ENCODE peak calls at places on chromosomes 4 and X, in five cellular contexts. Y is Caco-2; X is IMR-90; Z is activated CD4-positive, alpha-beta T cell treated with anti-CD3 and anti-CD28 coated beads for 36 hours; J is HAP-1. B is an unnamed sample.

GRCh38 chrX:107742754-107743191 is 32.8 kb downstream of the TSC22D3 start:
- DNase-seq in Z (no peak), X (no peak), Y (no peak), J (no peak), B (no peak)

GRCh38 chr4:25560605-25561004 is 95.0 kb upstream of the SLC34A2 start:
- DNase-seq in X (no peak), Z (no peak), Y (no peak), J (no peak), B (no peak)

GRCh38 chr4:82797591-82798081 is 960 bp downstream of the SCD5 start:
- DNase-seq in Z (peak; percentile 38), J (no peak), X (peak; percentile 34), Y (no peak), B (no peak)

GRCh38 chrX:10158279-10158939 is 1.6 kb downstream of the CLCN4 start:
- DNase-seq in Z (peak; percentile 35), Y (no peak), J (no peak), X (no peak), B (no peak)

GRCh38 chr4:105714071-105714521 is 5.5 kb downstream of the GSTCD start:
- DNase-seq in J (no peak), Y (no peak), Z (no peak), X (no peak), B (no peak)

GRCh38 chr4:87193958-87194675 is 26.3 kb downstream of the KLHL8 start:
- DNase-seq in Z (no peak), Y (no peak), J (no peak), X (no peak), B (no peak)

GRCh38 chrX:125681507-125681906 is 361.8 kb downstream of the TEX13C start:
- DNase-seq in X (no peak), J (no peak), Z (no peak), Y (no peak), B (no peak)

GRCh38 chrX:26915064-26915463 is 548.1 kb downstream of the PPP4R3C start:
- DNase-seq in Y (no peak), J (no peak), X (no peak), Z (no peak), B (no peak)

GRCh38 chr4:154425514-154425913 is 66.1 kb downstream of the DCHS2 start:
- DNase-seq in Y (no peak), J (no peak), X (no peak), Z (no peak), B (no peak)

GRCh38 chrX:123698979-123699378 is 33.9 kb downstream of the THOC2 start:
- DNase-seq in X (peak; percentile 1), J (no peak), Z (no peak), Y (no peak), B (no peak)

GRCh38 chr4:23930750-23931488 is 41.1 kb upstream of the PPARGC1A start:
- DNase-seq in X (no peak), Y (no peak), Z (no peak), J (no peak), B (no peak)

GRCh38 chr4:39526810-39527295 is 386 bp downstream of the UGDH start:
- DNase-seq in Z (peak; percentile 61), J (no peak), Y (no peak), X (no peak), B (no peak)

GRCh38 chr4:135192746-135193535 is 991.4 kb upstream of the PABPC4L start:
- DNase-seq in J (no peak), Z (no peak), Y (no peak), X (peak; percentile 7), B (no peak)

GRCh38 chr4:74431113-74431826 is 13.7 kb upstream of the AREG start:
- DNase-seq in Z (no peak), X (no peak), Y (no peak), J (no peak), B (no peak)

GRCh38 chr4:39539026-39539690 is 11.9 kb upstream of the UGDH start:
- DNase-seq in X (peak; percentile 50), Z (no peak), Y (no peak), J (no peak), B (no peak)

GRCh38 chrX:109487640-109488039 is 5.8 kb upstream of the GUCY2F start:
- DNase-seq in J (no peak), Z (no peak), X (no peak), Y (no peak), B (no peak)

GRCh38 chr4:174402470-174403176 is 118.9 kb downstream of the CEP44 start:
- DNase-seq in X (no peak), Z (no peak), Y (no peak), J (no peak), B (no peak)

GRCh38 chrX:23398570-23398969 is 63.9 kb downstream of the PTCHD1 start:
- DNase-seq in X (no peak), Y (no peak), Z (no peak), J (no peak), B (no peak)

GRCh38 chr4:149605601-149606378 is 209.9 kb downstream of the IQCM start:
- DNase-seq in X (peak; percentile 58), J (no peak), Z (no peak), Y (no peak), B (no peak)

GRCh38 chr4:153038493-153039311 is 102.6 kb downstream of the FHDC1 start:
- DNase-seq in Y (peak; percentile 35), Z (no peak), J (no peak), X (no peak), B (no peak)

GRCh38 chr4:142112451-142112850 is 476.1 kb downstream of the IL15 start:
- DNase-seq in X (peak; percentile 26), Z (no peak), Y (no peak), J (no peak), B (no peak)

GRCh38 chr4:147060171-147060931 is 114.7 kb upstream of the TTC29 start:
- DNase-seq in J (no peak), Y (no peak), X (peak; percentile 81), Z (no peak), B (no peak)

GRCh38 chr4:183288955-183289354 is 31.1 kb downstream of the CLDN22 start:
- DNase-seq in Z (no peak), Y (no peak), X (no peak), J (no peak), B (no peak)

GRCh38 chrX:139209342-139209741 is 321.2 kb upstream of the F9 start:
- DNase-seq in Y (no peak), J (no peak), Z (no peak), X (no peak), B (no peak)

GRCh38 chrX:7132335-7133035 is 15.0 kb upstream of the STS start:
- DNase-seq in Y (peak; percentile 93), X (peak; percentile 73), Z (peak; percentile 53), J (peak; percentile 86), B (peak; percentile 9)

GRCh38 chrX:105451426-105451825 is 230.9 kb upstream of the TEX13A start:
- DNase-seq in Z (no peak), X (peak; percentile 0), J (no peak), Y (no peak), B (no peak)

GRCh38 chrX:79719568-79720231 is 294.9 kb upstream of the TBX22 start:
- DNase-seq in Y (no peak), J (no peak), Z (no peak), X (no peak), B (no peak)

GRCh38 chrX:45900751-45901150 is 644.5 kb downstream of the ZNF674 start:
- DNase-seq in Z (no peak), X (no peak), J (no peak), Y (no peak), B (no peak)

GRCh38 chr4:10458190-10458589 is 964 bp upstream of the ZNF518B start:
- DNase-seq in X (no peak), J (no peak), Z (no peak), Y (no peak), B (no peak)

GRCh38 chr4:152424980-152425379 is 110.9 kb downstream of the FBXW7 start:
- DNase-seq in Z (no peak), X (no peak), Y (no peak), J (no peak), B (no peak)

GRCh38 chrX:74606799-74607198 is 7.6 kb downstream of the RLIM start:
- DNase-seq in Y (no peak), J (no peak), Z (no peak), X (no peak), B (no peak)

GRCh38 chr4:1797298-1797860 is 4.3 kb downstream of the FGFR3 start:
- DNase-seq in X (no peak), Y (no peak), J (no peak), Z (no peak), B (no peak)

GRCh38 chr4:23333946-23334878 is 555.6 kb downstream of the PPARGC1A start:
- DNase-seq in X (peak; percentile 71), Z (peak; percentile 49), Y (no peak), J (peak; percentile 17), B (peak; percentile 80)

B was measured in central memory CD4-positive, alpha-beta T cell.